ENCODE peak calls at places on chromosomes 2 and 18, in eight cellular contexts. A, P, N, D, M, R, T and Z are unnamed samples.

GRCh38 chr2:229852565-229852964 is 69.2 kb downstream of the TRIP12 start:
- DNase-seq in D (no peak), P (no peak), R (peak), A (peak), N (no peak), M (no peak), T (no peak), Z (no peak)

GRCh38 chr2:234164499-234165409 is 114.3 kb downstream of the SPP2 start:
- DNase-seq in R (no peak), M (no peak), T (no peak), A (no peak), P (no peak), D (peak), N (no peak), Z (no peak)

GRCh38 chr2:152336854-152337510 is 2.0 kb downstream of the FMNL2 start:
- DNase-seq in R (no peak), M (no peak), P (peak), D (no peak), N (no peak), A (peak), T (no peak), Z (peak)

GRCh38 chr18:57869228-57869627 is 66.1 kb upstream of the ATP8B1 start:
- DNase-seq in P (no peak), M (no peak), N (no peak), T (no peak), R (no peak), A (no peak), D (no peak), Z (no peak)

GRCh38 chr18:30163573-30163972 is 879.0 kb downstream of the DSC3 start:
- DNase-seq in R (no peak), D (no peak), T (no peak), N (no peak), A (no peak), P (no peak), M (no peak), Z (no peak)

GRCh38 chr2:12321017-12321641 is 395.6 kb upstream of the TRIB2 start:
- DNase-seq in P (peak), M (no peak), A (peak), D (no peak), R (no peak), T (no peak), N (peak), Z (peak)

GRCh38 chr2:240141736-240142135 is 1.3 kb upstream of the OTOS start:
- DNase-seq in A (no peak), R (no peak), P (no peak), D (no peak), M (peak), N (no peak), T (no peak), Z (no peak)

GRCh38 chr18:26442139-26442538 is 106.2 kb downstream of the KCTD1 start:
- DNase-seq in M (no peak), D (no peak), R (no peak), T (no peak), N (no peak), A (no peak), P (no peak), Z (no peak)

GRCh38 chr2:158011055-158011771 is 90.5 kb upstream of the UPP2 start:
- DNase-seq in P (peak), N (no peak), M (no peak), R (no peak), T (no peak), A (no peak), D (no peak), Z (no peak)

GRCh38 chr2:20391951-20392699 is 41.5 kb upstream of the PUM2 start:
- DNase-seq in N (no peak), R (no peak), D (no peak), T (no peak), M (no peak), A (no peak), P (peak), Z (peak)